ENCODE peak calls at places on chromosomes 7 and 10, in seven cellular contexts. N is GM06990, X is cardiac fibroblast, L is Peyer's patch, W is tibial nerve, A is A549, Q is thoracic aorta. S is an unnamed sample.

GRCh38 chr7:120927454-120928103 is 23.0 kb upstream of the ING3 start:
- DNase-seq in A (no peak), L (no peak), W (no peak), X (no peak), N (peak; percentile 13), Q (no peak), S (no peak)

GRCh38 chr7:141838581-141838980 is 2.7 kb downstream of the PRSS37 start:
- DNase-seq in W (no peak), A (no peak), L (no peak), Q (no peak), X (no peak), N (no peak), S (no peak)

GRCh38 chr7:130926021-130926691 is 192.1 kb upstream of the KLF14 start:
- DNase-seq in L (peak; percentile 61), X (no peak), N (no peak), Q (no peak), A (no peak), W (no peak), S (no peak)

GRCh38 chr10:1567742-1568495 is 169.4 kb downstream of the ADARB2 start:
- DNase-seq in N (no peak), A (no peak), L (no peak), W (no peak), Q (no peak), X (no peak), S (no peak)

GRCh38 chr10:117005454-117006055 is 568 bp upstream of the SHTN1 start:
- DNase-seq in Q (no peak), N (no peak), L (no peak), A (peak; percentile 74), W (no peak), X (no peak), S (no peak)

GRCh38 chr7:111083423-111083822 is 7.5 kb upstream of the LRRN3 start:
- DNase-seq in A (no peak), W (no peak), L (peak; percentile 22), N (peak; percentile 77), X (peak; percentile 53), Q (no peak), S (no peak)

GRCh38 chr10:80324086-80324485 is 32.5 kb downstream of the DYDC1 start:
- DNase-seq in X (peak; percentile 53), L (no peak), W (no peak), Q (no peak), A (no peak), N (no peak), S (no peak)

GRCh38 chr10:130898381-130898780 is 413.1 kb downstream of the TCERG1L start:
- DNase-seq in Q (no peak), A (no peak), X (no peak), W (no peak), L (no peak), N (no peak), S (no peak)

GRCh38 chr7:22860784-22861482 is 38.3 kb upstream of the TOMM7 start:
- DNase-seq in A (peak; percentile 42), W (no peak), Q (no peak), L (no peak), X (peak; percentile 36), N (no peak), S (no peak)

GRCh38 chr7:45255187-45255586 is 97.6 kb downstream of the RAMP3 start:
- DNase-seq in X (no peak), W (no peak), A (peak; percentile 22), L (no peak), N (no peak), Q (no peak), S (no peak)

GRCh38 chr7:127745445-127745844 is 93.5 kb downstream of the SND1 start:
- DNase-seq in A (no peak), X (no peak), N (no peak), Q (no peak), L (no peak), W (no peak), S (no peak)

GRCh38 chr7:23268746-23269145 is 22.2 kb downstream of the GPNMB start:
- DNase-seq in W (no peak), Q (no peak), X (no peak), L (no peak), N (no peak), A (no peak), S (no peak)

GRCh38 chr7:123845823-123846216 is 851 bp downstream of the HYAL4 start:
- DNase-seq in L (no peak), N (no peak), X (no peak), Q (no peak), W (no peak), A (no peak), S (no peak)

GRCh38 chr7:116150588-116150987 is 59.8 kb upstream of the TES start:
- DNase-seq in X (peak; percentile 29), L (no peak), Q (no peak), A (no peak), W (no peak), N (peak; percentile 47), S (no peak)

GRCh38 chr10:124545756-124546369 is 84.2 kb downstream of the LHPP start:
- DNase-seq in L (no peak), W (no peak), X (no peak), N (no peak), Q (no peak), A (no peak), S (no peak)

GRCh38 chr7:96097802-96098201 is 224.1 kb downstream of the SLC25A13 start:
- DNase-seq in X (no peak), W (no peak), A (no peak), L (no peak), N (no peak), Q (no peak), S (no peak)

GRCh38 chr10:75035975-75036708 is 75.3 kb upstream of the SAMD8 start:
- DNase-seq in N (peak; percentile 56), L (no peak), W (no peak), X (peak; percentile 51), A (no peak), Q (no peak), S (no peak)

GRCh38 chr10:86363184-86363832 is 3.3 kb downstream of the GRID1 start:
- DNase-seq in X (no peak), N (no peak), Q (no peak), W (no peak), L (no peak), A (peak; percentile 58), S (no peak)

GRCh38 chr10:120979435-120980315 is 128.5 kb downstream of the WDR11 start:
- DNase-seq in N (peak; percentile 21), Q (no peak), L (peak; percentile 20), X (no peak), A (peak; percentile 35), W (no peak), S (no peak)

GRCh38 chr10:30967654-30968421 is 63.8 kb downstream of the ZNF438 start:
- DNase-seq in L (no peak), X (no peak), N (no peak), A (no peak), W (no peak), Q (no peak), S (no peak)

GRCh38 chr7:142250705-142251104 is 7.2 kb downstream of the PRSS58 start:
- DNase-seq in L (no peak), Q (no peak), W (no peak), X (peak; percentile 20), N (no peak), A (no peak), S (no peak)

GRCh38 chr10:70549962-70550845 is 52.3 kb downstream of the PRF1 start:
- DNase-seq in L (peak; percentile 65), Q (no peak), X (peak; percentile 73), W (peak; percentile 76), N (no peak), A (peak; percentile 60), S (no peak)

GRCh38 chr7:139853576-139854511 is 24.8 kb downstream of the TBXAS1 start:
- DNase-seq in Q (peak; percentile 27), A (peak; percentile 24), N (no peak), L (no peak), W (peak; percentile 88), X (peak; percentile 99), S (no peak)

GRCh38 chr7:67631496-67631895 is 634.9 kb downstream of the TYW1 start:
- DNase-seq in N (no peak), W (no peak), X (no peak), A (no peak), Q (no peak), L (no peak), S (no peak)

GRCh38 chr7:139505563-139505962 is 17.9 kb upstream of the CLEC2L start:
- DNase-seq in Q (no peak), A (peak; percentile 44), N (no peak), X (peak; percentile 22), W (no peak), L (no peak), S (no peak)

GRCh38 chr7:79319369-79319768 is 134.1 kb downstream of the MAGI2 start:
- DNase-seq in Q (no peak), L (no peak), W (no peak), X (peak; percentile 65), A (peak; percentile 70), N (no peak), S (no peak)

GRCh38 chr10:24465124-24465874 is 256.4 kb downstream of the KIAA1217 start:
- DNase-seq in L (no peak), W (no peak), Q (no peak), X (peak; percentile 58), N (no peak), A (no peak), S (no peak)
- H3K4me3 ChIP-seq in L (peak overlapping the region; percentile 53), W (no peak overlapping the region), Q (peak overlapping the region; percentile 48), X (no peak overlapping the region), N (no peak overlapping the region), A (peak overlapping the region; percentile 46), S (peak overlapping the region; percentile 61)

GRCh38 chr10:77859865-77860282 is 66.7 kb downstream of the DLG5 start:
- DNase-seq in X (no peak), N (no peak), A (no peak), W (no peak), Q (no peak), L (no peak), S (no peak)

GRCh38 chr10:77855404-77856155 is 71.0 kb downstream of the DLG5 start:
- DNase-seq in A (no peak), X (no peak), N (no peak), W (no peak), Q (no peak), L (no peak), S (no peak)

GRCh38 chr10:77856566-77856965 is 70.0 kb downstream of the DLG5 start:
- DNase-seq in L (no peak), X (no peak), A (no peak), N (no peak), W (no peak), Q (no peak), S (no peak)

GRCh38 chr10:77859200-77859864 is 67.2 kb downstream of the DLG5 start:
- DNase-seq in L (no peak), Q (no peak), W (no peak), N (no peak), X (no peak), A (no peak), S (no peak)

GRCh38 chr10:77857272-77857671 is 69.3 kb downstream of the DLG5 start:
- DNase-seq in W (no peak), N (no peak), Q (no peak), L (no peak), A (no peak), X (no peak), S (no peak)
- H3K4me3 ChIP-seq in W (no peak overlapping the region), N (no peak overlapping the region), Q (no peak overlapping the region), L (no peak overlapping the region), A (no peak overlapping the region), X (no peak overlapping the region), S (no peak overlapping the region)

GRCh38 chr10:51852297-51852696 is 152.9 kb upstream of the CSTF2T start:
- DNase-seq in W (no peak), L (no peak), N (no peak), A (no peak), X (no peak), Q (no peak), S (no peak)
- H3K4me3 ChIP-seq in W (no peak overlapping the region), L (no peak overlapping the region), N (no peak overlapping the region), A (no peak overlapping the region), X (no peak overlapping the region), Q (no peak overlapping the region), S (no peak overlapping the region)

GRCh38 chr7:2553108-2553507 is 2.2 kb downstream of the BRAT1 start:
- DNase-seq in W (no peak), N (no peak), A (no peak), L (no peak), Q (no peak), X (no peak), S (no peak)
- H3K4me3 ChIP-seq in W (no peak overlapping the region), N (no peak overlapping the region), A (no peak overlapping the region), L (no peak overlapping the region), Q (no peak overlapping the region), X (no peak overlapping the region), S (no peak overlapping the region)

S was measured in epithelial cell of proximal tubule.